ENCODE peak calls at places on chromosome 7, in five cellular contexts. P is tibial artery, G is OCI-LY7, A is non-pigmented ciliary epithelial cell, B is progenitor cell of endocrine pancreas. T is an unnamed sample.

GRCh38 chr7:106770191-106770590 is 94.9 kb upstream of the PIK3CG start:
- DNase-seq in P (no peak), G (no peak), A (peak), B (no peak), T (no peak)

GRCh38 chr7:78970440-78970916 is 483.0 kb downstream of the MAGI2 start:
- DNase-seq in P (no peak), G (no peak), A (no peak), B (no peak), T (no peak)

GRCh38 chr7:106534271-106534846 is 126.6 kb downstream of the CCDC71L start:
- DNase-seq in P (no peak), G (no peak), A (no peak), B (no peak), T (no peak)

GRCh38 chr7:140899883-140900282 is 24.8 kb downstream of the BRAF start:
- DNase-seq in P (no peak), G (no peak), A (no peak), B (no peak), T (no peak)

GRCh38 chr7:120114626-120115025 is 158.3 kb upstream of the KCND2 start:
- DNase-seq in P (no peak), G (no peak), A (no peak), B (no peak), T (no peak)

GRCh38 chr7:83162402-83163256 is at the start of gene PCLO:
- DNase-seq in P (no peak), G (peak), A (no peak), B (peak), T (peak)

GRCh38 chr7:144834516-144835165 is 1.2 kb downstream of the TPK1 start:
- DNase-seq in P (no peak), G (peak), A (no peak), B (no peak), T (peak)

GRCh38 chr7:64431838-64432237 is 118.1 kb downstream of the ZNF736 start:
- DNase-seq in P (no peak), G (no peak), A (no peak), B (no peak), T (no peak)

GRCh38 chr7:20793686-20794394 is 7.2 kb upstream of the SP8 start:
- DNase-seq in P (no peak), G (no peak), A (no peak), B (no peak), T (no peak)

GRCh38 chr7:83921798-83922607 is 272.6 kb downstream of the SEMA3A start:
- DNase-seq in P (no peak), G (no peak), A (peak), B (no peak), T (no peak)

GRCh38 chr7:29807179-29807841 is 1.0 kb downstream of the WIPF3 start:
- DNase-seq in P (peak), G (no peak), A (no peak), B (peak), T (no peak)

GRCh38 chr7:134669845-134670373 is 23.3 kb downstream of the BPGM start:
- DNase-seq in P (peak), G (peak), A (peak), B (no peak), T (peak)

GRCh38 chr7:45211958-45212357 is 54.4 kb downstream of the RAMP3 start:
- DNase-seq in P (no peak), G (no peak), A (no peak), B (no peak), T (no peak)

GRCh38 chr7:157138101-157138423 is 664 bp upstream of the UBE3C start:
- DNase-seq in P (no peak), G (no peak), A (no peak), B (no peak), T (no peak)

GRCh38 chr7:110296321-110296720 is 794.6 kb upstream of the LRRN3 start:
- DNase-seq in P (no peak), G (no peak), A (no peak), B (no peak), T (no peak)

GRCh38 chr7:46508541-46508940 is 587.5 kb upstream of the IGFBP3 start:
- DNase-seq in P (no peak), G (no peak), A (no peak), B (no peak), T (no peak)

GRCh38 chr7:66413379-66414114 is 208.4 kb downstream of the TPST1 start:
- DNase-seq in P (peak), G (peak), A (peak), B (peak), T (peak)

GRCh38 chr7:96319444-96319843 is 2.5 kb downstream of the SLC25A13 start:
- DNase-seq in P (no peak), G (no peak), A (no peak), B (no peak), T (no peak)

GRCh38 chr7:128103498-128104108 is 72.4 kb upstream of the LRRC4 start:
- DNase-seq in P (no peak), G (peak), A (no peak), B (no peak), T (no peak)

GRCh38 chr7:139854803-139855497 is 25.9 kb downstream of the TBXAS1 start:
- DNase-seq in P (no peak), G (no peak), A (no peak), B (no peak), T (no peak)

GRCh38 chr7:120486164-120486563 is 213.2 kb downstream of the KCND2 start:
- DNase-seq in P (no peak), G (no peak), A (no peak), B (no peak), T (no peak)

GRCh38 chr7:142506601-142507000 is 242.7 kb upstream of the PRSS1 start:
- DNase-seq in P (no peak), G (no peak), A (no peak), B (no peak), T (no peak)

GRCh38 chr7:106050743-106051110 is 61.4 kb downstream of the SYPL1 start:
- DNase-seq in P (peak), G (no peak), A (no peak), B (no peak), T (no peak)

GRCh38 chr7:116353614-116354013 is 143.3 kb downstream of the TES start:
- DNase-seq in P (peak), G (no peak), A (no peak), B (no peak), T (no peak)

GRCh38 chr7:1058821-1059199 is 14.5 kb downstream of the GPR146 start:
- DNase-seq in P (no peak), G (peak), A (no peak), B (no peak), T (no peak)

GRCh38 chr7:36604801-36605200 is 119.5 kb downstream of the AOAH start:
- DNase-seq in P (no peak), G (no peak), A (no peak), B (no peak), T (no peak)

GRCh38 chr7:20199015-20199737 is 18.0 kb downstream of the MACC1 start:
- DNase-seq in P (peak), G (peak), A (peak), B (no peak), T (no peak)

GRCh38 chr7:44565097-44565794 is 8.5 kb downstream of the DDX56 start:
- DNase-seq in P (peak), G (peak), A (no peak), B (peak), T (peak)

GRCh38 chr7:87476179-87476557 is 688 bp upstream of the ABCB4 start:
- DNase-seq in P (no peak), G (no peak), A (no peak), B (no peak), T (no peak)

GRCh38 chr7:152126741-152127140 is 101.3 kb downstream of the GALNT11 start:
- DNase-seq in P (no peak), G (no peak), A (no peak), B (no peak), T (no peak)

GRCh38 chr7:101951757-101952156 is 134.3 kb downstream of the CUX1 start:
- DNase-seq in P (no peak), G (no peak), A (no peak), B (no peak), T (no peak)

GRCh38 chr7:3187378-3188040 is 113.5 kb upstream of the SDK1 start:
- DNase-seq in P (no peak), G (no peak), A (no peak), B (no peak), T (no peak)

T was measured in naive thymus-derived CD4-positive, alpha-beta T cell.